ENCODE peak calls at places on chromosomes 12 and 14, in ten cellular contexts. One of them, this sample, is unnamed.

GRCh38 chr14:36981832-36982528 is 190.4 kb downstream of the SLC25A21 start:
- DNase-seq in effector memory CD4-positive, alpha-beta T cell: no peak
- DNase-seq in cardiac muscle cell: no peak
- DNase-seq in suprapubic skin: no peak
- DNase-seq in naive thymus-derived CD4-positive, alpha-beta T cell: no peak
- DNase-seq in ovary: no peak
- DNase-seq in prostate gland: no peak
- DNase-seq in A549: peak; percentile 54
- DNase-seq in CD8-positive, alpha-beta memory T cell: no peak
- DNase-seq in thyroid gland: no peak
- DNase-seq in this sample: no peak

GRCh38 chr12:7583471-7583870 is 79.9 kb upstream of the CD163 start:
- DNase-seq in effector memory CD4-positive, alpha-beta T cell: no peak
- DNase-seq in cardiac muscle cell: no peak
- DNase-seq in suprapubic skin: no peak
- DNase-seq in naive thymus-derived CD4-positive, alpha-beta T cell: no peak
- DNase-seq in ovary: no peak
- DNase-seq in prostate gland: no peak
- DNase-seq in A549: no peak
- DNase-seq in CD8-positive, alpha-beta memory T cell: no peak
- DNase-seq in thyroid gland: no peak
- DNase-seq in this sample: no peak

GRCh38 chr14:88993946-88994345 is 169.5 kb downstream of the TTC8 start:
- DNase-seq in effector memory CD4-positive, alpha-beta T cell: no peak
- DNase-seq in cardiac muscle cell: no peak
- DNase-seq in suprapubic skin: no peak
- DNase-seq in naive thymus-derived CD4-positive, alpha-beta T cell: no peak
- DNase-seq in ovary: no peak
- DNase-seq in prostate gland: no peak
- DNase-seq in A549: peak; percentile 77
- DNase-seq in CD8-positive, alpha-beta memory T cell: no peak
- DNase-seq in thyroid gland: peak; percentile 8
- DNase-seq in this sample: no peak

GRCh38 chr14:99327050-99327449 is 55.1 kb upstream of the BCL11B start:
- DNase-seq in effector memory CD4-positive, alpha-beta T cell: no peak
- DNase-seq in cardiac muscle cell: no peak
- DNase-seq in suprapubic skin: peak; percentile 26
- DNase-seq in naive thymus-derived CD4-positive, alpha-beta T cell: no peak
- DNase-seq in ovary: no peak
- DNase-seq in prostate gland: no peak
- DNase-seq in A549: no peak
- DNase-seq in CD8-positive, alpha-beta memory T cell: no peak
- DNase-seq in thyroid gland: no peak
- DNase-seq in this sample: no peak

GRCh38 chr12:42625611-42626010 is 36.1 kb upstream of the PRICKLE1 start:
- DNase-seq in effector memory CD4-positive, alpha-beta T cell: no peak
- DNase-seq in cardiac muscle cell: no peak
- DNase-seq in suprapubic skin: no peak
- DNase-seq in naive thymus-derived CD4-positive, alpha-beta T cell: no peak
- DNase-seq in ovary: no peak
- DNase-seq in prostate gland: no peak
- DNase-seq in A549: no peak
- DNase-seq in CD8-positive, alpha-beta memory T cell: no peak
- DNase-seq in thyroid gland: no peak
- DNase-seq in this sample: no peak

GRCh38 chr12:44847888-44848770 is 28.0 kb downstream of the NELL2 start:
- DNase-seq in effector memory CD4-positive, alpha-beta T cell: peak; percentile 64
- DNase-seq in cardiac muscle cell: no peak
- DNase-seq in suprapubic skin: no peak
- DNase-seq in naive thymus-derived CD4-positive, alpha-beta T cell: peak; percentile 81
- DNase-seq in ovary: no peak
- DNase-seq in prostate gland: no peak
- DNase-seq in A549: no peak
- DNase-seq in CD8-positive, alpha-beta memory T cell: peak; percentile 52
- DNase-seq in thyroid gland: no peak
- DNase-seq in this sample: peak; percentile 34

GRCh38 chr12:43120189-43120588 is 431.8 kb downstream of the ADAMTS20 start:
- DNase-seq in effector memory CD4-positive, alpha-beta T cell: no peak
- DNase-seq in cardiac muscle cell: no peak
- DNase-seq in suprapubic skin: no peak
- DNase-seq in naive thymus-derived CD4-positive, alpha-beta T cell: no peak
- DNase-seq in ovary: no peak
- DNase-seq in prostate gland: no peak
- DNase-seq in A549: no peak
- DNase-seq in CD8-positive, alpha-beta memory T cell: no peak
- DNase-seq in thyroid gland: no peak
- DNase-seq in this sample: no peak

GRCh38 chr14:105581551-105582341 is 55.4 kb downstream of the TMEM121 start:
- DNase-seq in effector memory CD4-positive, alpha-beta T cell: no peak
- DNase-seq in cardiac muscle cell: no peak
- DNase-seq in suprapubic skin: no peak
- DNase-seq in naive thymus-derived CD4-positive, alpha-beta T cell: no peak
- DNase-seq in ovary: no peak
- DNase-seq in prostate gland: no peak
- DNase-seq in A549: no peak
- DNase-seq in CD8-positive, alpha-beta memory T cell: no peak
- DNase-seq in thyroid gland: no peak
- DNase-seq in this sample: no peak

GRCh38 chr12:56299308-56299852 is 750 bp downstream of the CS start:
- DNase-seq in effector memory CD4-positive, alpha-beta T cell: no peak
- DNase-seq in cardiac muscle cell: no peak
- DNase-seq in suprapubic skin: no peak
- DNase-seq in naive thymus-derived CD4-positive, alpha-beta T cell: peak; percentile 36
- DNase-seq in ovary: no peak
- DNase-seq in prostate gland: peak; percentile 7
- DNase-seq in A549: peak; percentile 27
- DNase-seq in CD8-positive, alpha-beta memory T cell: no peak
- DNase-seq in thyroid gland: peak; percentile 16
- DNase-seq in this sample: no peak

GRCh38 chr14:71532349-71532748 is 399.9 kb upstream of the RGS6 start:
- DNase-seq in effector memory CD4-positive, alpha-beta T cell: no peak
- DNase-seq in cardiac muscle cell: no peak
- DNase-seq in suprapubic skin: no peak
- DNase-seq in naive thymus-derived CD4-positive, alpha-beta T cell: no peak
- DNase-seq in ovary: no peak
- DNase-seq in prostate gland: no peak
- DNase-seq in A549: no peak
- DNase-seq in CD8-positive, alpha-beta memory T cell: no peak
- DNase-seq in thyroid gland: no peak
- DNase-seq in this sample: no peak

GRCh38 chr12:52310622-52311281 is 10.4 kb downstream of the KRT83 start:
- DNase-seq in effector memory CD4-positive, alpha-beta T cell: no peak
- DNase-seq in cardiac muscle cell: no peak
- DNase-seq in suprapubic skin: no peak
- DNase-seq in naive thymus-derived CD4-positive, alpha-beta T cell: no peak
- DNase-seq in ovary: no peak
- DNase-seq in prostate gland: no peak
- DNase-seq in A549: peak; percentile 26
- DNase-seq in CD8-positive, alpha-beta memory T cell: no peak
- DNase-seq in thyroid gland: no peak
- DNase-seq in this sample: no peak

GRCh38 chr12:108734200-108734906 is 3.0 kb upstream of the CORO1C start:
- DNase-seq in effector memory CD4-positive, alpha-beta T cell: no peak
- DNase-seq in cardiac muscle cell: no peak
- DNase-seq in suprapubic skin: peak; percentile 55
- DNase-seq in naive thymus-derived CD4-positive, alpha-beta T cell: no peak
- DNase-seq in ovary: no peak
- DNase-seq in prostate gland: no peak
- DNase-seq in A549: peak; percentile 98
- DNase-seq in CD8-positive, alpha-beta memory T cell: no peak
- DNase-seq in thyroid gland: no peak
- DNase-seq in this sample: no peak

GRCh38 chr14:21960636-21961035 is 287.0 kb upstream of the OR4E1 start:
- DNase-seq in effector memory CD4-positive, alpha-beta T cell: no peak
- DNase-seq in cardiac muscle cell: no peak
- DNase-seq in suprapubic skin: no peak
- DNase-seq in naive thymus-derived CD4-positive, alpha-beta T cell: no peak
- DNase-seq in ovary: no peak
- DNase-seq in prostate gland: no peak
- DNase-seq in A549: no peak
- DNase-seq in CD8-positive, alpha-beta memory T cell: no peak
- DNase-seq in thyroid gland: no peak
- DNase-seq in this sample: no peak

GRCh38 chr12:59833408-59833807 is 237.6 kb downstream of the SLC16A7 start:
- DNase-seq in effector memory CD4-positive, alpha-beta T cell: no peak
- DNase-seq in cardiac muscle cell: no peak
- DNase-seq in suprapubic skin: no peak
- DNase-seq in naive thymus-derived CD4-positive, alpha-beta T cell: no peak
- DNase-seq in ovary: no peak
- DNase-seq in prostate gland: no peak
- DNase-seq in A549: no peak
- DNase-seq in CD8-positive, alpha-beta memory T cell: no peak
- DNase-seq in thyroid gland: no peak
- DNase-seq in this sample: no peak

GRCh38 chr12:70732287-70732686 is 95.1 kb upstream of the PTPRB start:
- DNase-seq in effector memory CD4-positive, alpha-beta T cell: no peak
- DNase-seq in cardiac muscle cell: no peak
- DNase-seq in suprapubic skin: no peak
- DNase-seq in naive thymus-derived CD4-positive, alpha-beta T cell: no peak
- DNase-seq in ovary: no peak
- DNase-seq in prostate gland: no peak
- DNase-seq in A549: no peak
- DNase-seq in CD8-positive, alpha-beta memory T cell: no peak
- DNase-seq in thyroid gland: no peak
- DNase-seq in this sample: no peak

GRCh38 chr14:49971156-49972141 is 78.6 kb downstream of the ARF6 start:
- DNase-seq in effector memory CD4-positive, alpha-beta T cell: peak; percentile 17
- DNase-seq in cardiac muscle cell: no peak
- DNase-seq in suprapubic skin: no peak
- DNase-seq in naive thymus-derived CD4-positive, alpha-beta T cell: peak; percentile 89
- DNase-seq in ovary: no peak
- DNase-seq in prostate gland: no peak
- DNase-seq in A549: no peak
- DNase-seq in CD8-positive, alpha-beta memory T cell: no peak
- DNase-seq in thyroid gland: no peak
- DNase-seq in this sample: peak; percentile 52

GRCh38 chr12:128976120-128976519 is 122.8 kb downstream of the GLT1D1 start:
- DNase-seq in effector memory CD4-positive, alpha-beta T cell: no peak
- DNase-seq in cardiac muscle cell: peak; percentile 59
- DNase-seq in suprapubic skin: no peak
- DNase-seq in naive thymus-derived CD4-positive, alpha-beta T cell: no peak
- DNase-seq in ovary: no peak
- DNase-seq in prostate gland: no peak
- DNase-seq in A549: peak; percentile 23
- DNase-seq in CD8-positive, alpha-beta memory T cell: no peak
- DNase-seq in thyroid gland: peak; percentile 24
- DNase-seq in this sample: no peak

GRCh38 chr14:104545151-104545931 is 34.2 kb upstream of the C14orf180 start:
- DNase-seq in effector memory CD4-positive, alpha-beta T cell: no peak
- DNase-seq in cardiac muscle cell: no peak
- DNase-seq in suprapubic skin: peak; percentile 66
- DNase-seq in naive thymus-derived CD4-positive, alpha-beta T cell: no peak
- DNase-seq in ovary: no peak
- DNase-seq in prostate gland: no peak
- DNase-seq in A549: no peak
- DNase-seq in CD8-positive, alpha-beta memory T cell: no peak
- DNase-seq in thyroid gland: no peak
- DNase-seq in this sample: no peak

GRCh38 chr12:95459310-95459709 is 14.6 kb upstream of the METAP2 start:
- DNase-seq in effector memory CD4-positive, alpha-beta T cell: no peak
- DNase-seq in cardiac muscle cell: no peak
- DNase-seq in suprapubic skin: no peak
- DNase-seq in naive thymus-derived CD4-positive, alpha-beta T cell: no peak
- DNase-seq in ovary: no peak
- DNase-seq in prostate gland: no peak
- DNase-seq in A549: no peak
- DNase-seq in CD8-positive, alpha-beta memory T cell: no peak
- DNase-seq in thyroid gland: no peak
- DNase-seq in this sample: no peak

GRCh38 chr14:90140298-90140955 is 78.6 kb downstream of the KCNK13 start:
- DNase-seq in effector memory CD4-positive, alpha-beta T cell: no peak
- DNase-seq in cardiac muscle cell: no peak
- DNase-seq in suprapubic skin: no peak
- DNase-seq in naive thymus-derived CD4-positive, alpha-beta T cell: no peak
- DNase-seq in ovary: no peak
- DNase-seq in prostate gland: no peak
- DNase-seq in A549: no peak
- DNase-seq in CD8-positive, alpha-beta memory T cell: no peak
- DNase-seq in thyroid gland: no peak
- DNase-seq in this sample: no peak
- H3K27ac ChIP-seq in effector memory CD4-positive, alpha-beta T cell: no peak overlapping the region
- H3K27ac ChIP-seq in cardiac muscle cell: no peak overlapping the region
- H3K27ac ChIP-seq in suprapubic skin: no peak overlapping the region
- H3K27ac ChIP-seq in naive thymus-derived CD4-positive, alpha-beta T cell: no peak overlapping the region
- H3K27ac ChIP-seq in ovary: no peak overlapping the region
- H3K27ac ChIP-seq in prostate gland: no peak overlapping the region
- H3K27ac ChIP-seq in A549: peak overlapping the region; percentile 54
- H3K27ac ChIP-seq in CD8-positive, alpha-beta memory T cell: no peak overlapping the region
- H3K27ac ChIP-seq in thyroid gland: no peak overlapping the region
- H3K27ac ChIP-seq in this sample: no peak overlapping the region

GRCh38 chr12:121289962-121290361 is 6.5 kb downstream of the CAMKK2 start:
- DNase-seq in effector memory CD4-positive, alpha-beta T cell: no peak
- DNase-seq in cardiac muscle cell: no peak
- DNase-seq in suprapubic skin: no peak
- DNase-seq in naive thymus-derived CD4-positive, alpha-beta T cell: no peak
- DNase-seq in ovary: no peak
- DNase-seq in prostate gland: no peak
- DNase-seq in A549: no peak
- DNase-seq in CD8-positive, alpha-beta memory T cell: no peak
- DNase-seq in thyroid gland: no peak
- DNase-seq in this sample: no peak
- H3K4me1 ChIP-seq in effector memory CD4-positive, alpha-beta T cell: peaks cover 3% of the 10 kb centered on the region
- H3K4me1 ChIP-seq in cardiac muscle cell: peaks cover 4% of the 10 kb centered on the region
- H3K4me1 ChIP-seq in suprapubic skin: peaks cover 28% of the 10 kb centered on the region
- H3K4me1 ChIP-seq in naive thymus-derived CD4-positive, alpha-beta T cell: no peaks in the 10 kb centered on the region
- H3K4me1 ChIP-seq in ovary: peaks cover 23% of the 10 kb centered on the region
- H3K4me1 ChIP-seq in prostate gland: no peaks in the 10 kb centered on the region
- H3K4me1 ChIP-seq in A549: peaks cover 2% of the 10 kb centered on the region
- H3K4me1 ChIP-seq in CD8-positive, alpha-beta memory T cell: no peaks in the 10 kb centered on the region
- H3K4me1 ChIP-seq in thyroid gland: peaks cover 11% of the 10 kb centered on the region
- H3K4me1 ChIP-seq in this sample: no peaks in the 10 kb centered on the region

DNA sequence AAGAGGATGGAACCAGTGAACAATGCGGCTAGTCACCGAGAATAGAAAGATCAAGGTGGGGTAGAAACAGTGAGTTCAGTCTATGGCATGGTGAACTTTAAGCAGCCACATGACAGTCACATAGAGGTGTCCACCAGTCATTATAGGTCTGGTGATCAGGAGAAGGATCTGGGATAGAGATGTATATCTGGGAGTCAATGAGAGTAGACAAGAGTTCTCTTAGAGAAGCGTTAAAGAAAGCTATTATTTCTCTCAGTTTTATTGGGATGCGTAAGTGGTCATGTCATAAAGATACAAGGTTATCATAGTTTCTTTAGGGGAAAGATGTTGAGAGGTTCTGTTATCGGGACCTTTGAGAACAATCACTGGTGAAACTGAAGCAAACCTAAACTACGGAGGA is 136.1 kb upstream of the SLC38A2 start:
- DNase-seq in effector memory CD4-positive, alpha-beta T cell: no peak
- DNase-seq in cardiac muscle cell: no peak
- DNase-seq in suprapubic skin: no peak
- DNase-seq in naive thymus-derived CD4-positive, alpha-beta T cell: no peak
- DNase-seq in ovary: no peak
- DNase-seq in prostate gland: no peak
- DNase-seq in A549: no peak
- DNase-seq in CD8-positive, alpha-beta memory T cell: no peak
- DNase-seq in thyroid gland: no peak
- DNase-seq in this sample: no peak
- H3K27ac ChIP-seq in effector memory CD4-positive, alpha-beta T cell: no peak overlapping the region
- H3K27ac ChIP-seq in cardiac muscle cell: no peak overlapping the region
- H3K27ac ChIP-seq in suprapubic skin: no peak overlapping the region
- H3K27ac ChIP-seq in naive thymus-derived CD4-positive, alpha-beta T cell: no peak overlapping the region
- H3K27ac ChIP-seq in ovary: no peak overlapping the region
- H3K27ac ChIP-seq in prostate gland: no peak overlapping the region
- H3K27ac ChIP-seq in A549: no peak overlapping the region
- H3K27ac ChIP-seq in CD8-positive, alpha-beta memory T cell: no peak overlapping the region
- H3K27ac ChIP-seq in thyroid gland: no peak overlapping the region
- H3K27ac ChIP-seq in this sample: no peak overlapping the region

GRCh38 chr12:89348894-89349669 is 3.2 kb downstream of the DUSP6 start:
- DNase-seq in effector memory CD4-positive, alpha-beta T cell: no peak
- DNase-seq in cardiac muscle cell: no peak
- DNase-seq in suprapubic skin: no peak
- DNase-seq in naive thymus-derived CD4-positive, alpha-beta T cell: no peak
- DNase-seq in ovary: no peak
- DNase-seq in prostate gland: no peak
- DNase-seq in A549: no peak
- DNase-seq in CD8-positive, alpha-beta memory T cell: no peak
- DNase-seq in thyroid gland: no peak
- DNase-seq in this sample: no peak
- H3K4me1 ChIP-seq in effector memory CD4-positive, alpha-beta T cell: peaks cover 25% of the 10 kb centered on the region
- H3K4me1 ChIP-seq in cardiac muscle cell: peaks cover 44% of the 10 kb centered on the region
- H3K4me1 ChIP-seq in suprapubic skin: peaks cover 70% of the 10 kb centered on the region
- H3K4me1 ChIP-seq in naive thymus-derived CD4-positive, alpha-beta T cell: peaks cover 43% of the 10 kb centered on the region
- H3K4me1 ChIP-seq in ovary: peaks cover 3% of the 10 kb centered on the region
- H3K4me1 ChIP-seq in prostate gland: no peaks in the 10 kb centered on the region
- H3K4me1 ChIP-seq in A549: peaks cover 9% of the 10 kb centered on the region
- H3K4me1 ChIP-seq in CD8-positive, alpha-beta memory T cell: peaks cover 39% of the 10 kb centered on the region
- H3K4me1 ChIP-seq in thyroid gland: no peaks in the 10 kb centered on the region
- H3K4me1 ChIP-seq in this sample: peaks cover 28% of the 10 kb centered on the region